ENCODE peak calls at places on chromosomes 6 and 20, in four cellular contexts. One of them, this sample, is unnamed.

GRCh38 chr6:83071707-83072106 is 4.2 kb downstream of the DOP1A start:
- DNase-seq in cerebellum: no peak
- DNase-seq in left ventricle myocardium superior: no peak
- DNase-seq in stimulated activated CD8-positive, alpha-beta memory T cell treated with anti-CD3 and anti-CD28 coated beads, Interleukin-15, amount 100 ng/mL, for 4 hours: no peak
- DNase-seq in this sample: no peak

GRCh38 chr6:107648983-107649382 is 159.1 kb downstream of the SOBP start:
- DNase-seq in cerebellum: no peak
- DNase-seq in left ventricle myocardium superior: no peak
- DNase-seq in stimulated activated CD8-positive, alpha-beta memory T cell treated with anti-CD3 and anti-CD28 coated beads, Interleukin-15, amount 100 ng/mL, for 4 hours: no peak
- DNase-seq in this sample: no peak

GRCh38 chr6:166351715-166352285 is 9.5 kb upstream of the SFT2D1 start:
- DNase-seq in cerebellum: no peak
- DNase-seq in left ventricle myocardium superior: no peak
- DNase-seq in stimulated activated CD8-positive, alpha-beta memory T cell treated with anti-CD3 and anti-CD28 coated beads, Interleukin-15, amount 100 ng/mL, for 4 hours: no peak
- DNase-seq in this sample: no peak

GRCh38 chr6:131009790-131010189 is 53.3 kb downstream of the EPB41L2 start:
- DNase-seq in cerebellum: no peak
- DNase-seq in left ventricle myocardium superior: no peak
- DNase-seq in stimulated activated CD8-positive, alpha-beta memory T cell treated with anti-CD3 and anti-CD28 coated beads, Interleukin-15, amount 100 ng/mL, for 4 hours: no peak
- DNase-seq in this sample: no peak

GRCh38 chr6:132961122-132961521 is 146.8 kb downstream of the RPS12 start:
- DNase-seq in cerebellum: no peak
- DNase-seq in left ventricle myocardium superior: no peak
- DNase-seq in stimulated activated CD8-positive, alpha-beta memory T cell treated with anti-CD3 and anti-CD28 coated beads, Interleukin-15, amount 100 ng/mL, for 4 hours: no peak
- DNase-seq in this sample: no peak

GRCh38 chr6:127058027-127058426 is 60.4 kb upstream of the RSPO3 start:
- DNase-seq in cerebellum: no peak
- DNase-seq in left ventricle myocardium superior: no peak
- DNase-seq in stimulated activated CD8-positive, alpha-beta memory T cell treated with anti-CD3 and anti-CD28 coated beads, Interleukin-15, amount 100 ng/mL, for 4 hours: no peak
- DNase-seq in this sample: no peak

GRCh38 chr20:24993337-24994185 is 1.0 kb upstream of the APMAP start:
- DNase-seq in cerebellum: peak
- DNase-seq in left ventricle myocardium superior: no peak
- DNase-seq in stimulated activated CD8-positive, alpha-beta memory T cell treated with anti-CD3 and anti-CD28 coated beads, Interleukin-15, amount 100 ng/mL, for 4 hours: no peak
- DNase-seq in this sample: peak

GRCh38 chr6:137451926-137452325 is 42.3 kb downstream of the OLIG3 start:
- DNase-seq in cerebellum: no peak
- DNase-seq in left ventricle myocardium superior: no peak
- DNase-seq in stimulated activated CD8-positive, alpha-beta memory T cell treated with anti-CD3 and anti-CD28 coated beads, Interleukin-15, amount 100 ng/mL, for 4 hours: no peak
- DNase-seq in this sample: no peak

GRCh38 chr20:12762725-12763124 is 246.0 kb upstream of the SPTLC3 start:
- DNase-seq in cerebellum: no peak
- DNase-seq in left ventricle myocardium superior: no peak
- DNase-seq in stimulated activated CD8-positive, alpha-beta memory T cell treated with anti-CD3 and anti-CD28 coated beads, Interleukin-15, amount 100 ng/mL, for 4 hours: no peak
- DNase-seq in this sample: no peak

GRCh38 chr20:13261460-13262301 is 40.6 kb downstream of the ISM1 start:
- DNase-seq in cerebellum: no peak
- DNase-seq in left ventricle myocardium superior: peak
- DNase-seq in stimulated activated CD8-positive, alpha-beta memory T cell treated with anti-CD3 and anti-CD28 coated beads, Interleukin-15, amount 100 ng/mL, for 4 hours: peak
- DNase-seq in this sample: no peak

GRCh38 chr6:16623733-16624132 is 137.5 kb downstream of the ATXN1 start:
- DNase-seq in cerebellum: no peak
- DNase-seq in left ventricle myocardium superior: no peak
- DNase-seq in stimulated activated CD8-positive, alpha-beta memory T cell treated with anti-CD3 and anti-CD28 coated beads, Interleukin-15, amount 100 ng/mL, for 4 hours: no peak
- DNase-seq in this sample: no peak

GRCh38 chr6:149919834-149920225 is 3.1 kb downstream of the RAET1G start:
- DNase-seq in cerebellum: no peak
- DNase-seq in left ventricle myocardium superior: no peak
- DNase-seq in stimulated activated CD8-positive, alpha-beta memory T cell treated with anti-CD3 and anti-CD28 coated beads, Interleukin-15, amount 100 ng/mL, for 4 hours: no peak
- DNase-seq in this sample: no peak

GRCh38 chr6:105072799-105073199 is 107.0 kb downstream of the POPDC3 start:
- DNase-seq in cerebellum: no peak
- DNase-seq in left ventricle myocardium superior: no peak
- DNase-seq in stimulated activated CD8-positive, alpha-beta memory T cell treated with anti-CD3 and anti-CD28 coated beads, Interleukin-15, amount 100 ng/mL, for 4 hours: no peak
- DNase-seq in this sample: no peak

GRCh38 chr6:130517444-130517931 is 151.7 kb downstream of the TMEM200A start:
- DNase-seq in cerebellum: no peak
- DNase-seq in left ventricle myocardium superior: no peak
- DNase-seq in stimulated activated CD8-positive, alpha-beta memory T cell treated with anti-CD3 and anti-CD28 coated beads, Interleukin-15, amount 100 ng/mL, for 4 hours: peak
- DNase-seq in this sample: no peak

GRCh38 chr6:119540417-119540816 is 190.9 kb upstream of the MAN1A1 start:
- DNase-seq in cerebellum: no peak
- DNase-seq in left ventricle myocardium superior: peak
- DNase-seq in stimulated activated CD8-positive, alpha-beta memory T cell treated with anti-CD3 and anti-CD28 coated beads, Interleukin-15, amount 100 ng/mL, for 4 hours: no peak
- DNase-seq in this sample: no peak

GRCh38 chr20:17171750-17172149 is 55.1 kb upstream of the PCSK2 start:
- DNase-seq in cerebellum: no peak
- DNase-seq in left ventricle myocardium superior: no peak
- DNase-seq in stimulated activated CD8-positive, alpha-beta memory T cell treated with anti-CD3 and anti-CD28 coated beads, Interleukin-15, amount 100 ng/mL, for 4 hours: no peak
- DNase-seq in this sample: peak

GRCh38 chr6:2695464-2696095 is 55.1 kb downstream of the MYLK4 start:
- DNase-seq in cerebellum: peak
- DNase-seq in left ventricle myocardium superior: no peak
- DNase-seq in stimulated activated CD8-positive, alpha-beta memory T cell treated with anti-CD3 and anti-CD28 coated beads, Interleukin-15, amount 100 ng/mL, for 4 hours: no peak
- DNase-seq in this sample: peak

GRCh38 chr20:43827940-43828562 is 86.6 kb upstream of the TOX2 start:
- DNase-seq in cerebellum: no peak
- DNase-seq in left ventricle myocardium superior: no peak
- DNase-seq in stimulated activated CD8-positive, alpha-beta memory T cell treated with anti-CD3 and anti-CD28 coated beads, Interleukin-15, amount 100 ng/mL, for 4 hours: no peak
- DNase-seq in this sample: no peak

GRCh38 chr6:41199427-41200246 is 1.3 kb downstream of the TREML2 start:
- DNase-seq in cerebellum: no peak
- DNase-seq in left ventricle myocardium superior: no peak
- DNase-seq in stimulated activated CD8-positive, alpha-beta memory T cell treated with anti-CD3 and anti-CD28 coated beads, Interleukin-15, amount 100 ng/mL, for 4 hours: no peak
- DNase-seq in this sample: no peak

GRCh38 chr6:170554086-170554887 is at the start of gene TBP:
- DNase-seq in cerebellum: peak
- DNase-seq in left ventricle myocardium superior: peak
- DNase-seq in stimulated activated CD8-positive, alpha-beta memory T cell treated with anti-CD3 and anti-CD28 coated beads, Interleukin-15, amount 100 ng/mL, for 4 hours: peak
- DNase-seq in this sample: peak

GRCh38 chr20:588932-589672 is 21.0 kb downstream of the TCF15 start:
- DNase-seq in cerebellum: no peak
- DNase-seq in left ventricle myocardium superior: no peak
- DNase-seq in stimulated activated CD8-positive, alpha-beta memory T cell treated with anti-CD3 and anti-CD28 coated beads, Interleukin-15, amount 100 ng/mL, for 4 hours: no peak
- DNase-seq in this sample: no peak

GRCh38 chr6:26141378-26141901 is 54.2 kb downstream of the HFE start:
- DNase-seq in cerebellum: no peak
- DNase-seq in left ventricle myocardium superior: no peak
- DNase-seq in stimulated activated CD8-positive, alpha-beta memory T cell treated with anti-CD3 and anti-CD28 coated beads, Interleukin-15, amount 100 ng/mL, for 4 hours: no peak
- DNase-seq in this sample: no peak

GRCh38 chr6:41706876-41707564 is 28.4 kb downstream of the TFEB start:
- DNase-seq in cerebellum: no peak
- DNase-seq in left ventricle myocardium superior: no peak
- DNase-seq in stimulated activated CD8-positive, alpha-beta memory T cell treated with anti-CD3 and anti-CD28 coated beads, Interleukin-15, amount 100 ng/mL, for 4 hours: no peak
- DNase-seq in this sample: peak

GRCh38 chr6:14652536-14652935 is 535.0 kb downstream of the CD83 start:
- DNase-seq in cerebellum: no peak
- DNase-seq in left ventricle myocardium superior: no peak
- DNase-seq in stimulated activated CD8-positive, alpha-beta memory T cell treated with anti-CD3 and anti-CD28 coated beads, Interleukin-15, amount 100 ng/mL, for 4 hours: no peak
- DNase-seq in this sample: no peak

GRCh38 chr6:68728124-68728523 is 93.0 kb downstream of the ADGRB3 start:
- DNase-seq in cerebellum: no peak
- DNase-seq in left ventricle myocardium superior: no peak
- DNase-seq in stimulated activated CD8-positive, alpha-beta memory T cell treated with anti-CD3 and anti-CD28 coated beads, Interleukin-15, amount 100 ng/mL, for 4 hours: no peak
- DNase-seq in this sample: no peak

GRCh38 chr6:133447924-133448323 is 206.8 kb downstream of the EYA4 start:
- DNase-seq in cerebellum: no peak
- DNase-seq in left ventricle myocardium superior: no peak
- DNase-seq in stimulated activated CD8-positive, alpha-beta memory T cell treated with anti-CD3 and anti-CD28 coated beads, Interleukin-15, amount 100 ng/mL, for 4 hours: no peak
- DNase-seq in this sample: no peak

GRCh38 chr6:88704980-88705379 is 258.4 kb downstream of the RNGTT start:
- DNase-seq in cerebellum: no peak
- DNase-seq in left ventricle myocardium superior: no peak
- DNase-seq in stimulated activated CD8-positive, alpha-beta memory T cell treated with anti-CD3 and anti-CD28 coated beads, Interleukin-15, amount 100 ng/mL, for 4 hours: no peak
- DNase-seq in this sample: no peak

This sample was measured in NCI-H446 treated with DMSO at 0.1 percent for 48 hours.